ENCODE peak calls at places on chromosomes 12 and 14, in seven cellular contexts. One of them, this sample, is unnamed.

GRCh38 chr12:124487065-124487833 is 80.2 kb downstream of the NCOR2 start:
- DNase-seq in AG09309: no peak
- DNase-seq in SW 1271: no peak
- DNase-seq in colonic mucosa: no peak
- DNase-seq in stimulated activated CD4-positive, alpha-beta T cell treated with anti-CD3 and anti-CD28 coated beads, Interleukin-12 subunit alpha, Interleukin-12 subunit beta, amount 100 ng/mL, for 24 hours: no peak
- DNase-seq in T-helper 2 cell: no peak
- DNase-seq in stimulated activated naive CD8-positive, alpha-beta T cell treated with anti-CD3 and anti-CD28 coated beads, Interleukin-15, Interleukin-2, amounts not matched to agents 100 U/mL and 50 U/mL, for 24 hours: no peak
- DNase-seq in this sample: no peak

GRCh38 chr14:80605536-80605935 is 336.0 kb downstream of the CEP128 start:
- DNase-seq in SW 1271: no peak
- DNase-seq in colonic mucosa: no peak
- DNase-seq in stimulated activated CD4-positive, alpha-beta T cell treated with anti-CD3 and anti-CD28 coated beads, Interleukin-12 subunit alpha, Interleukin-12 subunit beta, amount 100 ng/mL, for 24 hours: no peak
- DNase-seq in AG09309: no peak
- DNase-seq in T-helper 2 cell: no peak
- DNase-seq in stimulated activated naive CD8-positive, alpha-beta T cell treated with anti-CD3 and anti-CD28 coated beads, Interleukin-15, Interleukin-2, amounts not matched to agents 100 U/mL and 50 U/mL, for 24 hours: no peak
- DNase-seq in this sample: no peak

GRCh38 chr14:67335781-67336180 is 23.8 kb downstream of the ATP6V1D start:
- DNase-seq in colonic mucosa: no peak
- DNase-seq in SW 1271: no peak
- DNase-seq in stimulated activated naive CD8-positive, alpha-beta T cell treated with anti-CD3 and anti-CD28 coated beads, Interleukin-15, Interleukin-2, amounts not matched to agents 100 U/mL and 50 U/mL, for 24 hours: peak; percentile 12
- DNase-seq in stimulated activated CD4-positive, alpha-beta T cell treated with anti-CD3 and anti-CD28 coated beads, Interleukin-12 subunit alpha, Interleukin-12 subunit beta, amount 100 ng/mL, for 24 hours: no peak
- DNase-seq in T-helper 2 cell: no peak
- DNase-seq in AG09309: no peak
- DNase-seq in this sample: no peak

GRCh38 chr12:47111392-47111778 is 31.6 kb upstream of the AMIGO2 start:
- DNase-seq in SW 1271: no peak
- DNase-seq in AG09309: no peak
- DNase-seq in stimulated activated naive CD8-positive, alpha-beta T cell treated with anti-CD3 and anti-CD28 coated beads, Interleukin-15, Interleukin-2, amounts not matched to agents 100 U/mL and 50 U/mL, for 24 hours: peak; percentile 28
- DNase-seq in colonic mucosa: no peak
- DNase-seq in stimulated activated CD4-positive, alpha-beta T cell treated with anti-CD3 and anti-CD28 coated beads, Interleukin-12 subunit alpha, Interleukin-12 subunit beta, amount 100 ng/mL, for 24 hours: no peak
- DNase-seq in T-helper 2 cell: no peak
- DNase-seq in this sample: no peak

GRCh38 chr14:104373055-104373854 is 206.3 kb upstream of the C14orf180 start:
- DNase-seq in colonic mucosa: no peak
- DNase-seq in AG09309: no peak
- DNase-seq in stimulated activated naive CD8-positive, alpha-beta T cell treated with anti-CD3 and anti-CD28 coated beads, Interleukin-15, Interleukin-2, amounts not matched to agents 100 U/mL and 50 U/mL, for 24 hours: no peak
- DNase-seq in stimulated activated CD4-positive, alpha-beta T cell treated with anti-CD3 and anti-CD28 coated beads, Interleukin-12 subunit alpha, Interleukin-12 subunit beta, amount 100 ng/mL, for 24 hours: no peak
- DNase-seq in T-helper 2 cell: no peak
- DNase-seq in SW 1271: no peak
- DNase-seq in this sample: no peak

GRCh38 chr12:58433969-58434368 is 486.3 kb downstream of the LRIG3 start:
- DNase-seq in T-helper 2 cell: no peak
- DNase-seq in colonic mucosa: no peak
- DNase-seq in SW 1271: peak; percentile 29
- DNase-seq in stimulated activated CD4-positive, alpha-beta T cell treated with anti-CD3 and anti-CD28 coated beads, Interleukin-12 subunit alpha, Interleukin-12 subunit beta, amount 100 ng/mL, for 24 hours: no peak
- DNase-seq in stimulated activated naive CD8-positive, alpha-beta T cell treated with anti-CD3 and anti-CD28 coated beads, Interleukin-15, Interleukin-2, amounts not matched to agents 100 U/mL and 50 U/mL, for 24 hours: no peak
- DNase-seq in AG09309: no peak
- DNase-seq in this sample: no peak

GRCh38 chr12:69047990-69048389 is 115.0 kb upstream of the CPM start:
- DNase-seq in SW 1271: no peak
- DNase-seq in stimulated activated CD4-positive, alpha-beta T cell treated with anti-CD3 and anti-CD28 coated beads, Interleukin-12 subunit alpha, Interleukin-12 subunit beta, amount 100 ng/mL, for 24 hours: no peak
- DNase-seq in colonic mucosa: no peak
- DNase-seq in AG09309: no peak
- DNase-seq in T-helper 2 cell: no peak
- DNase-seq in stimulated activated naive CD8-positive, alpha-beta T cell treated with anti-CD3 and anti-CD28 coated beads, Interleukin-15, Interleukin-2, amounts not matched to agents 100 U/mL and 50 U/mL, for 24 hours: no peak
- DNase-seq in this sample: no peak

GRCh38 chr14:59161571-59162175 is 26.8 kb upstream of the DAAM1 start:
- DNase-seq in SW 1271: no peak
- DNase-seq in T-helper 2 cell: no peak
- DNase-seq in AG09309: peak; percentile 55
- DNase-seq in stimulated activated CD4-positive, alpha-beta T cell treated with anti-CD3 and anti-CD28 coated beads, Interleukin-12 subunit alpha, Interleukin-12 subunit beta, amount 100 ng/mL, for 24 hours: no peak
- DNase-seq in stimulated activated naive CD8-positive, alpha-beta T cell treated with anti-CD3 and anti-CD28 coated beads, Interleukin-15, Interleukin-2, amounts not matched to agents 100 U/mL and 50 U/mL, for 24 hours: peak; percentile 19
- DNase-seq in colonic mucosa: no peak
- DNase-seq in this sample: no peak

GRCh38 chr14:95037273-95037672 is 120.1 kb downstream of the DICER1 start:
- DNase-seq in AG09309: no peak
- DNase-seq in stimulated activated CD4-positive, alpha-beta T cell treated with anti-CD3 and anti-CD28 coated beads, Interleukin-12 subunit alpha, Interleukin-12 subunit beta, amount 100 ng/mL, for 24 hours: no peak
- DNase-seq in colonic mucosa: no peak
- DNase-seq in SW 1271: no peak
- DNase-seq in stimulated activated naive CD8-positive, alpha-beta T cell treated with anti-CD3 and anti-CD28 coated beads, Interleukin-15, Interleukin-2, amounts not matched to agents 100 U/mL and 50 U/mL, for 24 hours: no peak
- DNase-seq in T-helper 2 cell: no peak
- DNase-seq in this sample: no peak

GRCh38 chr12:84043355-84043754 is 869.2 kb downstream of the SLC6A15 start:
- DNase-seq in colonic mucosa: no peak
- DNase-seq in stimulated activated CD4-positive, alpha-beta T cell treated with anti-CD3 and anti-CD28 coated beads, Interleukin-12 subunit alpha, Interleukin-12 subunit beta, amount 100 ng/mL, for 24 hours: no peak
- DNase-seq in AG09309: no peak
- DNase-seq in SW 1271: no peak
- DNase-seq in T-helper 2 cell: no peak
- DNase-seq in stimulated activated naive CD8-positive, alpha-beta T cell treated with anti-CD3 and anti-CD28 coated beads, Interleukin-15, Interleukin-2, amounts not matched to agents 100 U/mL and 50 U/mL, for 24 hours: no peak
- DNase-seq in this sample: no peak

GRCh38 chr12:77488041-77488620 is 342.6 kb upstream of the NAV3 start:
- DNase-seq in SW 1271: no peak
- DNase-seq in stimulated activated CD4-positive, alpha-beta T cell treated with anti-CD3 and anti-CD28 coated beads, Interleukin-12 subunit alpha, Interleukin-12 subunit beta, amount 100 ng/mL, for 24 hours: no peak
- DNase-seq in AG09309: peak; percentile 73
- DNase-seq in T-helper 2 cell: no peak
- DNase-seq in stimulated activated naive CD8-positive, alpha-beta T cell treated with anti-CD3 and anti-CD28 coated beads, Interleukin-15, Interleukin-2, amounts not matched to agents 100 U/mL and 50 U/mL, for 24 hours: no peak
- DNase-seq in colonic mucosa: no peak
- DNase-seq in this sample: no peak

GRCh38 chr14:100022772-100023451 is 42.3 kb upstream of the EVL start:
- DNase-seq in stimulated activated naive CD8-positive, alpha-beta T cell treated with anti-CD3 and anti-CD28 coated beads, Interleukin-15, Interleukin-2, amounts not matched to agents 100 U/mL and 50 U/mL, for 24 hours: no peak
- DNase-seq in SW 1271: no peak
- DNase-seq in T-helper 2 cell: no peak
- DNase-seq in colonic mucosa: no peak
- DNase-seq in AG09309: peak; percentile 71
- DNase-seq in stimulated activated CD4-positive, alpha-beta T cell treated with anti-CD3 and anti-CD28 coated beads, Interleukin-12 subunit alpha, Interleukin-12 subunit beta, amount 100 ng/mL, for 24 hours: no peak
- DNase-seq in this sample: no peak

GRCh38 chr14:29926701-29927595 is 699 bp downstream of the PRKD1 start:
- DNase-seq in stimulated activated CD4-positive, alpha-beta T cell treated with anti-CD3 and anti-CD28 coated beads, Interleukin-12 subunit alpha, Interleukin-12 subunit beta, amount 100 ng/mL, for 24 hours: no peak
- DNase-seq in colonic mucosa: peak; percentile 27
- DNase-seq in T-helper 2 cell: no peak
- DNase-seq in AG09309: no peak
- DNase-seq in stimulated activated naive CD8-positive, alpha-beta T cell treated with anti-CD3 and anti-CD28 coated beads, Interleukin-15, Interleukin-2, amounts not matched to agents 100 U/mL and 50 U/mL, for 24 hours: peak; percentile 5
- DNase-seq in SW 1271: peak; percentile 35
- DNase-seq in this sample: peak; percentile 68

GRCh38 chr12:93824514-93825500 is 147.6 kb downstream of the CRADD start:
- DNase-seq in T-helper 2 cell: no peak
- DNase-seq in stimulated activated naive CD8-positive, alpha-beta T cell treated with anti-CD3 and anti-CD28 coated beads, Interleukin-15, Interleukin-2, amounts not matched to agents 100 U/mL and 50 U/mL, for 24 hours: no peak
- DNase-seq in AG09309: no peak
- DNase-seq in colonic mucosa: no peak
- DNase-seq in stimulated activated CD4-positive, alpha-beta T cell treated with anti-CD3 and anti-CD28 coated beads, Interleukin-12 subunit alpha, Interleukin-12 subunit beta, amount 100 ng/mL, for 24 hours: no peak
- DNase-seq in SW 1271: no peak
- DNase-seq in this sample: no peak

GRCh38 chr14:74919421-74920165 is 3.5 kb downstream of the RPS6KL1 start:
- DNase-seq in stimulated activated CD4-positive, alpha-beta T cell treated with anti-CD3 and anti-CD28 coated beads, Interleukin-12 subunit alpha, Interleukin-12 subunit beta, amount 100 ng/mL, for 24 hours: no peak
- DNase-seq in AG09309: no peak
- DNase-seq in T-helper 2 cell: no peak
- DNase-seq in SW 1271: no peak
- DNase-seq in colonic mucosa: no peak
- DNase-seq in stimulated activated naive CD8-positive, alpha-beta T cell treated with anti-CD3 and anti-CD28 coated beads, Interleukin-15, Interleukin-2, amounts not matched to agents 100 U/mL and 50 U/mL, for 24 hours: no peak
- DNase-seq in this sample: no peak

GRCh38 chr14:92540472-92541048 is 27.0 kb downstream of the RIN3 start:
- DNase-seq in SW 1271: peak; percentile 89
- DNase-seq in T-helper 2 cell: no peak
- DNase-seq in AG09309: peak; percentile 98
- DNase-seq in colonic mucosa: peak; percentile 92
- DNase-seq in stimulated activated naive CD8-positive, alpha-beta T cell treated with anti-CD3 and anti-CD28 coated beads, Interleukin-15, Interleukin-2, amounts not matched to agents 100 U/mL and 50 U/mL, for 24 hours: no peak
- DNase-seq in stimulated activated CD4-positive, alpha-beta T cell treated with anti-CD3 and anti-CD28 coated beads, Interleukin-12 subunit alpha, Interleukin-12 subunit beta, amount 100 ng/mL, for 24 hours: no peak
- DNase-seq in this sample: peak; percentile 94

GRCh38 chr14:39034481-39035296 is 68.3 kb downstream of the SEC23A start:
- DNase-seq in T-helper 2 cell: no peak
- DNase-seq in stimulated activated naive CD8-positive, alpha-beta T cell treated with anti-CD3 and anti-CD28 coated beads, Interleukin-15, Interleukin-2, amounts not matched to agents 100 U/mL and 50 U/mL, for 24 hours: no peak
- DNase-seq in stimulated activated CD4-positive, alpha-beta T cell treated with anti-CD3 and anti-CD28 coated beads, Interleukin-12 subunit alpha, Interleukin-12 subunit beta, amount 100 ng/mL, for 24 hours: no peak
- DNase-seq in SW 1271: no peak
- DNase-seq in AG09309: no peak
- DNase-seq in colonic mucosa: no peak
- DNase-seq in this sample: no peak

GRCh38 chr12:67434653-67435375 is 165.7 kb downstream of the CAND1 start:
- DNase-seq in stimulated activated naive CD8-positive, alpha-beta T cell treated with anti-CD3 and anti-CD28 coated beads, Interleukin-15, Interleukin-2, amounts not matched to agents 100 U/mL and 50 U/mL, for 24 hours: no peak
- DNase-seq in AG09309: peak; percentile 94
- DNase-seq in T-helper 2 cell: no peak
- DNase-seq in SW 1271: no peak
- DNase-seq in stimulated activated CD4-positive, alpha-beta T cell treated with anti-CD3 and anti-CD28 coated beads, Interleukin-12 subunit alpha, Interleukin-12 subunit beta, amount 100 ng/mL, for 24 hours: no peak
- DNase-seq in colonic mucosa: no peak
- DNase-seq in this sample: no peak